ENCODE peak calls at places on chromosome 1, in eight cellular contexts. K is T-cell, P is NCI-H446 treated with DMSO at 0.1 percent for 48 hours, R is DMS 273 treated with DMSO at 0.1 percent for 48 hours, T is choroid plexus epithelial cell, J is endodermal cell, S is AG09309, O is NCI-H1417. G is an unnamed sample.
A peak's percentile ranks its signal among the peaks of the same experiment; 100 is the strongest.

GRCh38 chr1:145999321-146000024 is 3.1 kb upstream of the TXNIP start:
- DNase-seq in K (peak; percentile 43), P (peak; percentile 60), R (peak; percentile 20), T (no peak), J (peak; percentile 44), S (no peak), O (peak; percentile 74), G (no peak)

GRCh38 chr1:84689514-84690396 is 506 bp downstream of the SSX2IP start:
- DNase-seq in K (no peak), P (peak; percentile 56), R (peak; percentile 69), T (peak; percentile 52), J (peak; percentile 84), S (no peak), O (no peak), G (peak; percentile 72)

GRCh38 chr1:155844860-155845259 is 12.2 kb downstream of the GON4L start:
- DNase-seq in K (no peak), P (no peak), R (no peak), T (no peak), J (no peak), S (no peak), O (no peak), G (no peak)

GRCh38 chr1:39689635-39690034 is 1.6 kb downstream of the HPCAL4 start:
- DNase-seq in K (no peak), P (no peak), R (peak; percentile 84), T (no peak), J (no peak), S (no peak), O (no peak), G (no peak)

GRCh38 chr1:192890134-192890533 is 81.3 kb downstream of the RGS2 start:
- DNase-seq in K (no peak), P (no peak), R (no peak), T (no peak), J (no peak), S (no peak), O (no peak), G (no peak)

GRCh38 chr1:180255538-180256352 is 25.7 kb downstream of the LHX4 start:
- DNase-seq in K (no peak), P (no peak), R (no peak), T (no peak), J (no peak), S (no peak), O (no peak), G (no peak)

GRCh38 chr1:12556368-12556930 is 61.6 kb downstream of the DHRS3 start:
- DNase-seq in K (no peak), P (no peak), R (no peak), T (peak; percentile 90), J (peak; percentile 57), S (peak; percentile 90), O (no peak), G (no peak)

GRCh38 chr1:66445492-66446181 is 88.3 kb upstream of the SGIP1 start:
- DNase-seq in K (peak; percentile 56), P (no peak), R (no peak), T (peak; percentile 20), J (no peak), S (no peak), O (no peak), G (no peak)

GRCh38 chr1:93605812-93606512 is 75.7 kb downstream of the BCAR3 start:
- DNase-seq in K (no peak), P (peak; percentile 76), R (no peak), T (peak; percentile 97), J (peak; percentile 6), S (peak; percentile 87), O (no peak), G (no peak)

GRCh38 chr1:226873771-226874578 is 3.6 kb downstream of the PSEN2 start:
- DNase-seq in K (no peak), P (no peak), R (no peak), T (no peak), J (peak; percentile 32), S (no peak), O (no peak), G (peak; percentile 25)

GRCh38 chr1:25549273-25550154 is 6.1 kb downstream of the LDLRAP1 start:
- DNase-seq in K (peak; percentile 61), P (no peak), R (peak; percentile 55), T (peak; percentile 76), J (peak; percentile 46), S (no peak), O (peak; percentile 73), G (no peak)

G was measured in mesothelial cell of epicardium.